ENCODE peak calls at places on chromosomes 1 and 21, in four cellular contexts. O is NAMALWA, Q is Calu3, F is COR-L47. R is an unnamed sample.

GRCh38 chr1:111205724-111206070 is 5.3 kb upstream of the DENND2D start:
- DNase-seq in F (no peak), Q (no peak), O (peak), R (no peak)

GRCh38 chr1:159341736-159342135 is 39.6 kb downstream of the FCER1A start:
- DNase-seq in Q (no peak), F (no peak), O (no peak), R (no peak)

GRCh38 chr1:213244664-213245091 is 193.6 kb downstream of the RPS6KC1 start:
- DNase-seq in O (peak), F (peak), Q (peak), R (peak)

GRCh38 chr1:30005972-30006619 is 717.3 kb downstream of the MATN1 start:
- DNase-seq in F (no peak), Q (peak), O (no peak), R (no peak)

GRCh38 chr1:8169364-8170058 is 143.4 kb upstream of the ERRFI1 start:
- DNase-seq in F (peak), O (peak), Q (peak), R (peak)

GRCh38 chr1:180765156-180765555 is 133.3 kb downstream of the XPR1 start:
- DNase-seq in F (no peak), O (no peak), Q (no peak), R (no peak)

GRCh38 chr1:98382586-98382985 is 278.9 kb upstream of the SNX7 start:
- DNase-seq in O (no peak), Q (no peak), F (no peak), R (no peak)

GRCh38 chr1:109983380-109984189 is 980 bp upstream of the AHCYL1 start:
- DNase-seq in Q (no peak), O (no peak), F (no peak), R (no peak)

GRCh38 chr1:101004061-101004460 is 21.5 kb downstream of the DPH5 start:
- DNase-seq in F (no peak), Q (no peak), O (no peak), R (no peak)

GRCh38 chr1:24516506-24516905 is 13.9 kb downstream of the RCAN3 start:
- DNase-seq in O (no peak), F (no peak), Q (no peak), R (no peak)

GRCh38 chr1:244969355-244970235 is 105.3 kb upstream of the HNRNPU start:
- DNase-seq in O (peak), F (peak), Q (peak), R (peak)

GRCh38 chr1:205016584-205016983 is 26.4 kb upstream of the CNTN2 start:
- DNase-seq in Q (no peak), F (no peak), O (no peak), R (no peak)

GRCh38 chr1:29650476-29650875 is 414.2 kb downstream of the PTPRU start:
- DNase-seq in F (no peak), Q (no peak), O (no peak), R (peak)

GRCh38 chr1:119646521-119647227 is 1.4 kb downstream of the ZNF697 start:
- DNase-seq in Q (no peak), O (no peak), F (no peak), R (no peak)

GRCh38 chr1:187621961-187622360 is 793.2 kb downstream of the PLA2G4A start:
- DNase-seq in F (peak), Q (no peak), O (no peak), R (no peak)

GRCh38 chr1:16231331-16232315 is 5.4 kb downstream of the CPLANE2 start:
- DNase-seq in O (no peak), Q (no peak), F (no peak), R (no peak)

GRCh38 chr1:91925644-91926330 is 23.4 kb upstream of the BRDT start:
- DNase-seq in Q (no peak), F (no peak), O (no peak), R (no peak)

GRCh38 chr1:52404116-52404974 is at the start of the genes ORC1 and PRPF38A:
- DNase-seq in O (peak), F (peak), Q (peak), R (peak)

GRCh38 chr1:34740161-34740875 is 14.5 kb upstream of the GJB5 start:
- DNase-seq in F (peak), O (no peak), Q (no peak), R (peak)

GRCh38 chr1:16960560-16961296 is 19.7 kb downstream of the MFAP2 start:
- DNase-seq in F (peak), O (peak), Q (peak), R (peak)

GRCh38 chr21:46155514-46156377 is at the start of gene FTCD:
- DNase-seq in F (no peak), Q (no peak), O (no peak), R (no peak)

GRCh38 chr1:183318433-183318832 is 99.7 kb downstream of the NMNAT2 start:
- DNase-seq in O (no peak), Q (peak), F (no peak), R (peak)

GRCh38 chr1:201715801-201716741 is 112.9 kb upstream of the IPO9 start:
- DNase-seq in F (no peak), O (peak), Q (no peak), R (no peak)

GRCh38 chr1:114015075-114015474 is 35.8 kb downstream of the OLFML3 start:
- DNase-seq in Q (no peak), F (no peak), O (no peak), R (no peak)